ENCODE peak calls at places on chromosome X, in ten cellular contexts. Y is left ventricle myocardium inferior; Q is CD8-positive, alpha-beta memory T cell; I is AG04450; X is GM23338; T is IMR-90; F is fibroblast of lung; E is naive thymus-derived CD4-positive, alpha-beta T cell; J is heart left ventricle; V is astrocyte. L is an unnamed sample.

GRCh38 chrX:10507181-10507580 is 113.2 kb downstream of the MID1 start:
- DNase-seq in T (peak), E (no peak), V (peak), I (no peak), Q (no peak), F (no peak), J (no peak), X (no peak), Y (no peak), L (no peak)

GRCh38 chrX:1248381-1249061 is 20.1 kb upstream of the CSF2RA start:
- DNase-seq in Q (no peak), Y (no peak), F (no peak), V (no peak), I (no peak), E (no peak), X (peak), T (no peak), J (no peak), L (no peak)

GRCh38 chrX:147699061-147699460 is 212.7 kb upstream of the FMR1 start:
- DNase-seq in J (no peak), I (no peak), X (peak), V (no peak), Y (no peak), T (no peak), Q (no peak), E (no peak), F (no peak), L (no peak)

GRCh38 chrX:2320580-2321327 is 180.0 kb downstream of the DHRSX start:
- DNase-seq in F (peak), T (peak), Q (no peak), Y (peak), E (no peak), J (peak), I (peak), X (no peak), V (no peak), L (no peak)

GRCh38 chrX:70301716-70302115 is 11.8 kb downstream of the KIF4A start:
- DNase-seq in I (no peak), J (no peak), E (no peak), Q (no peak), T (peak), V (peak), F (peak), Y (no peak), X (no peak), L (no peak)

GRCh38 chrX:145751943-145752342 is 65.7 kb upstream of the SLITRK2 start:
- DNase-seq in I (no peak), Q (no peak), J (no peak), X (no peak), F (peak), Y (no peak), T (no peak), E (no peak), V (no peak), L (no peak)

GRCh38 chrX:151488677-151489076 is 74.8 kb upstream of the PASD1 start:
- DNase-seq in V (no peak), T (no peak), Y (no peak), X (peak), J (no peak), F (no peak), Q (peak), E (no peak), I (no peak), L (peak)

GRCh38 chrX:17944833-17945497 is 83.9 kb upstream of the RAI2 start:
- DNase-seq in T (no peak), I (no peak), Y (no peak), X (peak), V (no peak), F (peak), E (peak), Q (no peak), J (no peak), L (peak)

GRCh38 chrX:41421071-41421729 is 25.9 kb upstream of the NYX start:
- DNase-seq in V (no peak), J (no peak), F (no peak), I (no peak), Y (no peak), E (no peak), Q (no peak), X (no peak), T (no peak), L (no peak)

GRCh38 chrX:10158279-10158939 is 1.6 kb downstream of the CLCN4 start:
- DNase-seq in J (no peak), X (peak), I (no peak), Q (no peak), T (no peak), Y (peak), E (peak), V (no peak), F (no peak), L (peak)

GRCh38 chrX:144293229-144293628 is 409.4 kb downstream of the UBE2NL start:
- DNase-seq in V (no peak), X (no peak), Y (no peak), J (no peak), Q (no peak), F (no peak), T (no peak), I (no peak), E (no peak), L (no peak)

GRCh38 chrX:85379174-85379907 is at the start of gene POF1B:
- DNase-seq in F (no peak), E (no peak), I (no peak), T (no peak), V (no peak), Q (no peak), J (peak), X (peak), Y (no peak), L (no peak)

GRCh38 chrX:140971385-140971784 is 31.0 kb upstream of the SPANXB1 start:
- DNase-seq in E (no peak), J (no peak), X (no peak), F (peak), T (no peak), Y (no peak), I (no peak), V (no peak), Q (no peak), L (no peak)

GRCh38 chrX:70168238-70169188 is 8.8 kb upstream of the DGAT2L6 start:
- DNase-seq in X (peak), J (no peak), F (peak), I (peak), T (peak), V (peak), E (no peak), Q (no peak), Y (no peak), L (peak)

GRCh38 chrX:77740376-77740905 is 45.6 kb downstream of the ATRX start:
- DNase-seq in V (no peak), X (peak), T (no peak), Y (no peak), J (no peak), E (no peak), Q (no peak), I (no peak), F (no peak), L (peak)

GRCh38 chrX:11261260-11261659 is 32.0 kb upstream of the AMELX start:
- DNase-seq in Y (no peak), T (peak), J (no peak), Q (no peak), V (peak), X (no peak), F (peak), I (no peak), E (no peak), L (no peak)

GRCh38 chrX:71103110-71103983 is 3.2 kb downstream of the CXorf65 start:
- DNase-seq in V (no peak), I (no peak), T (no peak), X (peak), J (peak), Y (no peak), E (peak), F (no peak), Q (peak), L (peak)

GRCh38 chrX:24260827-24261550 is 52.9 kb downstream of the SUPT20HL2 start:
- DNase-seq in T (peak), J (peak), F (peak), Y (no peak), E (peak), I (no peak), X (no peak), V (peak), Q (no peak), L (no peak)

GRCh38 chrX:149720021-149720689 is 8.3 kb downstream of the MAGEA11 start:
- DNase-seq in I (no peak), J (no peak), Q (no peak), T (no peak), E (no peak), V (peak), Y (no peak), X (no peak), F (no peak), L (no peak)
- H3K27ac ChIP-seq in I (no peak), J (no peak), Q (no peak), T (no peak), E (no peak), V (no peak), Y (no peak), X (no peak), F (no peak), L (no peak)

DNA sequence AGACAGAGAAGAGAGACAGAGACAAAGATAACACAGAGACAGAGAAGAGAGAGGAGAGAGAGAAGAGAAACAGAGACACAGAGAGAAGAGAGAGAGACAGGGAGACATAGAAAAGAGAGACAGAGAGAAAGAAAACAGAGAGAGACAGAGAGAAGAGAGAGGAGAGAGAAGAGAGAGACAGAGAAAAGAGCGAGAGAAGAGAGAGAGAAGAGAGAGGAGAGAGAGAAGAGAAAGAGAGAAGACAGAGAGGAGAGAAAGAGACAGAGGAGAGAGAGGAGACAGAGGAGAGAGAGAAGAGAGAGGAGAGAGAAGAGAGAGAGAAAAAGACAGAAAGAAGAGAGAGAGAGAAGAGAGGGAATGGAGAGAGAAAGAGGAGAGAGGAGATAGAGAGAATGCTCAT is 601.1 kb upstream of the PRKX start:
- DNase-seq in T (no peak), I (no peak), X (no peak), V (no peak), E (no peak), Y (no peak), F (no peak), Q (no peak), J (no peak), L (no peak)
- H3K27ac ChIP-seq in T (no peak), I (no peak), X (no peak), V (no peak), E (no peak), Y (no peak), F (no peak), Q (no peak), J (no peak), L (no peak)

GRCh38 chrX:46325312-46325877 is 219.8 kb downstream of the ZNF674 start:
- DNase-seq in J (no peak), Q (no peak), X (peak), V (peak), E (no peak), Y (no peak), I (peak), T (peak), F (peak), L (no peak)

GRCh38 chrX:46330513-46330912 is 214.7 kb downstream of the ZNF674 start:
- DNase-seq in E (no peak), F (no peak), I (no peak), Y (no peak), X (no peak), Q (no peak), J (no peak), T (no peak), V (no peak), L (no peak)

GRCh38 chrX:46326161-46326560 is 219.1 kb downstream of the ZNF674 start:
- DNase-seq in F (peak), I (no peak), X (peak), E (no peak), Y (no peak), V (peak), J (no peak), Q (no peak), T (peak), L (no peak)

GRCh38 chrX:46327229-46328081 is 217.8 kb downstream of the ZNF674 start:
- DNase-seq in F (peak), T (no peak), Y (peak), J (peak), V (peak), Q (no peak), X (peak), I (no peak), E (no peak), L (no peak)

GRCh38 chrX:46328133-46328532 is 217.1 kb downstream of the ZNF674 start:
- DNase-seq in J (no peak), F (no peak), Q (no peak), E (no peak), Y (no peak), T (no peak), X (peak), I (no peak), V (no peak), L (no peak)
- H3K27ac ChIP-seq in J (no peak), F (no peak), Q (no peak), E (no peak), Y (peak), T (no peak), X (peak), I (no peak), V (no peak), L (no peak)

GRCh38 chrX:72666451-72666850 is 47.7 kb downstream of the PHKA1 start:
- DNase-seq in T (peak), V (peak), Q (no peak), Y (no peak), F (no peak), I (no peak), J (no peak), E (no peak), X (no peak), L (no peak)

GRCh38 chrX:72663737-72664136 is 50.4 kb downstream of the PHKA1 start:
- DNase-seq in V (no peak), F (no peak), I (no peak), J (no peak), T (no peak), E (no peak), Q (no peak), X (no peak), Y (no peak), L (no peak)

GRCh38 chrX:72659726-72660125 is 54.4 kb downstream of the PHKA1 start:
- DNase-seq in X (no peak), T (no peak), F (no peak), I (no peak), Q (no peak), Y (no peak), E (no peak), V (no peak), J (no peak), L (no peak)

GRCh38 chrX:72662020-72662747 is 51.9 kb downstream of the PHKA1 start:
- DNase-seq in I (no peak), X (no peak), Y (no peak), F (no peak), J (peak), V (no peak), Q (no peak), E (no peak), T (no peak), L (no peak)
- H3K27ac ChIP-seq in I (no peak), X (no peak), Y (no peak), F (no peak), J (no peak), V (no peak), Q (no peak), E (no peak), T (no peak), L (no peak)

GRCh38 chrX:72181178-72182125 is at the start of gene PIN4:
- DNase-seq in T (peak), Q (peak), E (peak), J (peak), V (peak), Y (peak), X (peak), F (peak), I (peak), L (peak)

GRCh38 chrX:72182924-72183323 is 1.4 kb downstream of the PIN4 start:
- DNase-seq in Q (no peak), F (no peak), T (no peak), J (no peak), V (no peak), X (no peak), E (no peak), Y (no peak), I (no peak), L (no peak)

GRCh38 chrX:72180539-72180938 is 1.0 kb upstream of the PIN4 start:
- DNase-seq in T (no peak), Y (no peak), I (no peak), J (no peak), Q (no peak), X (no peak), E (no peak), F (no peak), V (no peak), L (peak)
- H3K27ac ChIP-seq in T (no peak), Y (peak), I (no peak), J (peak), Q (peak), X (peak), E (peak), F (peak), V (peak), L (peak)

DNA sequence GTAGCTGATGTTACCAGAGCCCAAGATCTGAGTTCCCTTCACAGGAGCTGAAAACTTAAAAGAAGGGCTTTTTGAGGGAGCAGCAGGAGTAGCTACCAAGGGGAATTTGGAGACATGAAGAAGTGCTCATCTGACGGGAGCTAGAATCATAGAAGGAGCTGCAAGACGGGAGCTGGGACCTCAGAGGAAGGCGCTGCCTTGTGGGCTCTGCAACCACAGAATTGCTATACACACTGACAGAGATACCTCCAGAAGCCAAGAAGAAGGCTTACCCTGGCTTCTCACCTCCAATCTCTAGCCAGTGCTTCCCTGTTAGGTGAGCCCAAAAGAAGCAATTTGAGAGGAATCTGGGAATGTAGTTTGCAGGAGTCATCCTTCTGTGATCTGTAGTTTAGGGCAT is 35.9 kb downstream of the DCAF8L2 start:
- DNase-seq in F (no peak), Y (no peak), E (no peak), V (no peak), X (no peak), Q (no peak), J (no peak), T (no peak), I (no peak), L (no peak)
- H3K27ac ChIP-seq in F (no peak), Y (no peak), E (no peak), V (no peak), X (no peak), Q (no peak), J (no peak), T (no peak), I (no peak), L (no peak)